ENCODE peak calls at places on chromosomes 3 and 15, in five cellular contexts. H is cardiac muscle cell, O is astrocyte of the spinal cord, Z is anterior cingulate cortex, R is OCI-LY7. J is an unnamed sample.

GRCh38 chr15:75145027-75145841 is 56.4 kb upstream of the C15orf39 start:
- DNase-seq in H (no peak), O (no peak), Z (no peak), R (no peak), J (no peak)

GRCh38 chr3:7640787-7641186 is 779.9 kb downstream of the GRM7 start:
- DNase-seq in H (no peak), O (no peak), Z (no peak), R (no peak), J (no peak)

GRCh38 chr15:39666671-39667070 is 85.8 kb downstream of the THBS1 start:
- DNase-seq in H (no peak), O (peak), Z (no peak), R (no peak), J (peak)

GRCh38 chr15:39579487-39580116 is 1.3 kb upstream of the THBS1 start:
- DNase-seq in H (peak), O (peak), Z (no peak), R (no peak), J (peak)

GRCh38 chr3:35498506-35499210 is 140.7 kb upstream of the ARPP21 start:
- DNase-seq in H (no peak), O (no peak), Z (no peak), R (no peak), J (no peak)

GRCh38 chr3:182294696-182295095 is 498.6 kb upstream of the ATP11B start:
- DNase-seq in H (no peak), O (no peak), Z (no peak), R (no peak), J (no peak)

GRCh38 chr3:4723921-4724698 is 231.0 kb downstream of the ITPR1 start:
- DNase-seq in H (no peak), O (no peak), Z (no peak), R (no peak), J (no peak)

GRCh38 chr3:185793381-185793780 is 31.5 kb downstream of the IGF2BP2 start:
- DNase-seq in H (no peak), O (no peak), Z (no peak), R (no peak), J (no peak)

GRCh38 chr15:83943849-83944404 is 290.0 kb downstream of the ADAMTSL3 start:
- DNase-seq in H (no peak), O (no peak), Z (no peak), R (no peak), J (no peak)

GRCh38 chr3:59607628-59608027 is 557.8 kb upstream of the CFAP20DC start:
- DNase-seq in H (peak), O (no peak), Z (no peak), R (no peak), J (no peak)

GRCh38 chr3:15859507-15860013 is 61.8 kb upstream of the ANKRD28 start:
- DNase-seq in H (peak), O (peak), Z (peak), R (peak), J (peak)

GRCh38 chr3:163605915-163606314 is 1472.4 kb downstream of the SI start:
- DNase-seq in H (no peak), O (no peak), Z (no peak), R (no peak), J (no peak)

GRCh38 chr15:53074221-53074620 is 284.1 kb upstream of the ONECUT1 start:
- DNase-seq in H (no peak), O (no peak), Z (no peak), R (no peak), J (no peak)

GRCh38 chr15:40925863-40926658 is 3.1 kb upstream of the DLL4 start:
- DNase-seq in H (peak), O (no peak), Z (peak), R (no peak), J (no peak)

J was measured in astrocyte of the cerebellum.